ENCODE peak calls at places on chromosome 2, in six cellular contexts. One of them, this sample, is unnamed.

GRCh38 chr2:112924348-112924747 is 13.4 kb downstream of the IL37 start:
- DNase-seq in activated CD8-positive, alpha-beta memory T cell treated with anti-CD3 and anti-CD28 coated beads for 1 hour: no peak
- DNase-seq in A549: no peak
- DNase-seq in foreskin fibroblast: no peak
- DNase-seq in fibroblast of villous mesenchyme: no peak
- DNase-seq in effector memory CD4-positive, alpha-beta T cell: no peak
- DNase-seq in this sample: no peak

GRCh38 chr2:65397122-65397521 is 35.3 kb downstream of the SPRED2 start:
- DNase-seq in effector memory CD4-positive, alpha-beta T cell: no peak
- DNase-seq in activated CD8-positive, alpha-beta memory T cell treated with anti-CD3 and anti-CD28 coated beads for 1 hour: no peak
- DNase-seq in foreskin fibroblast: peak
- DNase-seq in fibroblast of villous mesenchyme: peak
- DNase-seq in A549: no peak
- DNase-seq in this sample: no peak

GRCh38 chr2:24724111-24724775 is 68.9 kb downstream of the PTRHD1 start:
- DNase-seq in foreskin fibroblast: peak
- DNase-seq in fibroblast of villous mesenchyme: no peak
- DNase-seq in effector memory CD4-positive, alpha-beta T cell: no peak
- DNase-seq in A549: no peak
- DNase-seq in activated CD8-positive, alpha-beta memory T cell treated with anti-CD3 and anti-CD28 coated beads for 1 hour: no peak
- DNase-seq in this sample: no peak

GRCh38 chr2:219072741-219073140 is 12.0 kb upstream of the IHH start:
- DNase-seq in A549: no peak
- DNase-seq in activated CD8-positive, alpha-beta memory T cell treated with anti-CD3 and anti-CD28 coated beads for 1 hour: no peak
- DNase-seq in foreskin fibroblast: no peak
- DNase-seq in fibroblast of villous mesenchyme: no peak
- DNase-seq in effector memory CD4-positive, alpha-beta T cell: no peak
- DNase-seq in this sample: no peak

GRCh38 chr2:78978340-78978739 is 47.2 kb upstream of the REG3G start:
- DNase-seq in effector memory CD4-positive, alpha-beta T cell: no peak
- DNase-seq in foreskin fibroblast: no peak
- DNase-seq in A549: no peak
- DNase-seq in activated CD8-positive, alpha-beta memory T cell treated with anti-CD3 and anti-CD28 coated beads for 1 hour: no peak
- DNase-seq in fibroblast of villous mesenchyme: no peak
- DNase-seq in this sample: no peak

GRCh38 chr2:240989451-240990265 is 8.8 kb upstream of the SNED1 start:
- DNase-seq in effector memory CD4-positive, alpha-beta T cell: no peak
- DNase-seq in foreskin fibroblast: peak
- DNase-seq in activated CD8-positive, alpha-beta memory T cell treated with anti-CD3 and anti-CD28 coated beads for 1 hour: no peak
- DNase-seq in A549: peak
- DNase-seq in fibroblast of villous mesenchyme: peak
- DNase-seq in this sample: peak

GRCh38 chr2:220708366-220708765 is 863.7 kb downstream of the EPHA4 start:
- DNase-seq in fibroblast of villous mesenchyme: no peak
- DNase-seq in A549: no peak
- DNase-seq in effector memory CD4-positive, alpha-beta T cell: no peak
- DNase-seq in activated CD8-positive, alpha-beta memory T cell treated with anti-CD3 and anti-CD28 coated beads for 1 hour: no peak
- DNase-seq in foreskin fibroblast: peak
- DNase-seq in this sample: no peak

GRCh38 chr2:19250906-19251305 is 107.5 kb downstream of the OSR1 start:
- DNase-seq in activated CD8-positive, alpha-beta memory T cell treated with anti-CD3 and anti-CD28 coated beads for 1 hour: no peak
- DNase-seq in effector memory CD4-positive, alpha-beta T cell: no peak
- DNase-seq in foreskin fibroblast: no peak
- DNase-seq in A549: no peak
- DNase-seq in fibroblast of villous mesenchyme: no peak
- DNase-seq in this sample: no peak

GRCh38 chr2:98518106-98518505 is 73.4 kb downstream of the INPP4A start:
- DNase-seq in activated CD8-positive, alpha-beta memory T cell treated with anti-CD3 and anti-CD28 coated beads for 1 hour: peak
- DNase-seq in fibroblast of villous mesenchyme: peak
- DNase-seq in effector memory CD4-positive, alpha-beta T cell: peak
- DNase-seq in A549: peak
- DNase-seq in foreskin fibroblast: no peak
- DNase-seq in this sample: peak